ENCODE peak calls at places on chromosomes 11 and 22, in eight cellular contexts. G is GM23248; Z is H9; U is pancreas; J is esophagus squamous epithelium; S is effector memory CD4-positive, alpha-beta T cell; A is IMR-90; B is endothelial cell of umbilical vein. W is an unnamed sample. For H3K27me3, the result is how much of the 10 kb centered on the place peaks cover.

GRCh38 chr11:14065153-14065552 is 102.6 kb downstream of the SPON1 start:
- DNase-seq in S (no peak), J (no peak), Z (no peak), U (no peak), G (peak), B (no peak), A (no peak), W (no peak)

GRCh38 chr11:15412054-15412453 is 297.3 kb downstream of the INSC start:
- DNase-seq in U (no peak), S (no peak), B (no peak), G (no peak), A (no peak), J (no peak), Z (no peak), W (peak)

GRCh38 chr11:702731-703461 is 3.1 kb upstream of the EPS8L2 start:
- DNase-seq in U (peak), S (no peak), A (no peak), J (no peak), Z (no peak), B (no peak), G (peak), W (no peak)

GRCh38 chr11:121841487-121842167 is 274.4 kb downstream of the BLID start:
- DNase-seq in Z (no peak), A (peak), S (no peak), J (no peak), U (no peak), G (peak), B (peak), W (no peak)

GRCh38 chr22:31575190-31575589 is 78.9 kb downstream of the SFI1 start:
- DNase-seq in Z (no peak), S (no peak), J (no peak), G (no peak), B (no peak), A (no peak), U (no peak), W (no peak)

GRCh38 chr22:28397324-28397723 is 282.3 kb downstream of the TTC28 start:
- DNase-seq in Z (no peak), B (no peak), U (no peak), J (no peak), S (no peak), G (no peak), A (no peak), W (no peak)

GRCh38 chr11:130719516-130719915 is 196.8 kb downstream of the SNX19 start:
- DNase-seq in U (no peak), S (no peak), J (no peak), G (peak), A (peak), B (no peak), Z (no peak), W (no peak)

GRCh38 chr22:27642104-27642800 is 159.3 kb downstream of the MN1 start:
- DNase-seq in J (no peak), B (no peak), A (no peak), Z (no peak), S (no peak), G (no peak), U (no peak), W (no peak)

GRCh38 chr11:61349189-61349751 is 12.4 kb downstream of the CYB561A3 start:
- DNase-seq in A (no peak), S (no peak), B (no peak), G (no peak), Z (no peak), J (no peak), U (no peak), W (no peak)

GRCh38 chr11:102421262-102421661 is 31.3 kb downstream of the TMEM123 start:
- DNase-seq in B (no peak), Z (no peak), J (no peak), U (no peak), S (no peak), A (no peak), G (no peak), W (no peak)

GRCh38 chr11:93573184-93573583 is 30.0 kb upstream of the SMCO4 start:
- DNase-seq in S (no peak), U (no peak), A (no peak), B (no peak), Z (no peak), G (peak), J (no peak), W (no peak)

GRCh38 chr11:61921446-61921845 is 4.1 kb upstream of the RAB3IL1 start:
- DNase-seq in S (no peak), A (no peak), U (no peak), J (no peak), G (no peak), Z (no peak), B (no peak), W (no peak)

GRCh38 chr22:26065847-26066246 is 103.4 kb upstream of the SEZ6L start:
- DNase-seq in J (no peak), G (no peak), Z (no peak), U (no peak), A (no peak), S (no peak), B (no peak), W (no peak)

GRCh38 chr11:118652681-118653181 is 26.7 kb downstream of the TREH start:
- DNase-seq in A (no peak), S (no peak), U (no peak), Z (no peak), G (no peak), J (no peak), B (peak), W (no peak)

GRCh38 chr11:8382436-8383053 is 118.9 kb upstream of the LMO1 start:
- DNase-seq in S (no peak), J (no peak), Z (no peak), A (peak), G (peak), B (no peak), U (no peak), W (no peak)

GRCh38 chr11:131688056-131688693 is 317.8 kb downstream of the NTM start:
- DNase-seq in B (peak), U (peak), Z (peak), J (no peak), A (peak), S (no peak), G (peak), W (peak)

DNA sequence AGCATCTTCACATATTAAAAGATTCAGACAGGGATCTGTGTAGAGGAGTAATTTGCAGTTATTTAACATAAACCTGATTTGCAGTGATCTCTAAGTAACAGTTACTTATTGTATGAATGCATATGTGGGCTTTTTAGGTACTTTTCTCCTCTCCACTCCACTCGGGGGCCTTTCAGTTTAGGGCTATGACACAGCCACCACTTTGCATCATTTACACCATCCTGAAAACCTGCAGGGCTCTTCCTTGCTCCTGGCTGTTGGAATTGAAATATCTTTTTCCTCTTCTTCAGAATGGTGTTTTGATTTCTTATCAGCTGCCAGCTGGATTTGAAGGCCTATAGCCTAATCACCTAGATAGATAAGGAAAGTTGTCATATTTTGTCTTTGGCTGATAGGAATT is 580.8 kb downstream of the NELL1 start:
- DNase-seq in J (no peak), S (no peak), Z (no peak), U (no peak), A (no peak), B (no peak), G (no peak), W (no peak)
- H3K27me3 ChIP-seq in J (under half), S (under half), Z (under half), U (under half), A (under half), B (under half), G (under half), W (under half)

DNA sequence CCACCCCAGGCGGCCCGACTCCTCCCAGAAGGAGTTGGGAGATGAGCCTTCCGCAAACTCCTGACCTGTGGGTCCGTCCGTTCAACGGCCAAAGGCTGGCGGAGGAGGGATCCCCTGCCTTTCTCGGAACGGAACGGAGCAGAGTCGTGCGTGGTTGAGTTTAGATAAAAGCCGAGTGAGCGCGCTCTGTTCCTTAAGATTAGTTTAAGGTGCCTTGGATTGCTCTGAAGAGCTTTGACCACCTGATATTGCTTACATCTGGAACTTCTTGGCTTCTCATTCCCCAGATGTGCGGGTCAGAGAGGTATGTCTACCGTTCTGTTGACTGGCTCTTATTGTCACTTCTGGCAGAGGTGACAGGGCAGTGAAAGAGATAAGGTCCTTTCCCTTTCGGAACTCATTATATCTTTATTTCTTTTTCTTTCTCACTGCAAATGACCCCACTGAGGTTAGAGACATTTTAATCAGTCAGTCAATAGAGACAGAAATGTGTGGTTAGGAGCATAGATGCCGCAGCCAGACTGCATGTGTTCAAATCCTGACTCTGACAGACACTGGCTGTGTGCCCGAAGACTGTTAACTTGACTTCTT is at the start of gene TRIM6:
- DNase-seq in Z (peak), B (peak), G (peak), J (no peak), U (peak), S (no peak), A (peak), W (peak)
- H3K27me3 ChIP-seq in Z (under half), B (under half), G (under half), J (under half), U (under half), S (under half), A (under half), W (under half)

GRCh38 chr11:111045874-111046273 is 199.7 kb upstream of the POU2AF2 start:
- DNase-seq in Z (no peak), G (peak), A (no peak), J (no peak), U (no peak), B (no peak), S (no peak), W (no peak)
- H3K27me3 ChIP-seq in Z (under half), G (under half), A (under half), J (under half), U (under half), B (under half), S (under half), W (under half)

GRCh38 chr22:45579806-45580702 is 77.4 kb downstream of the FBLN1 start:
- DNase-seq in J (no peak), G (no peak), S (no peak), U (no peak), B (no peak), A (no peak), Z (no peak), W (no peak)
- H3K27me3 ChIP-seq in J (under half), G (under half), S (under half), U (under half), B (under half), A (under half), Z (under half), W (under half)

DNA sequence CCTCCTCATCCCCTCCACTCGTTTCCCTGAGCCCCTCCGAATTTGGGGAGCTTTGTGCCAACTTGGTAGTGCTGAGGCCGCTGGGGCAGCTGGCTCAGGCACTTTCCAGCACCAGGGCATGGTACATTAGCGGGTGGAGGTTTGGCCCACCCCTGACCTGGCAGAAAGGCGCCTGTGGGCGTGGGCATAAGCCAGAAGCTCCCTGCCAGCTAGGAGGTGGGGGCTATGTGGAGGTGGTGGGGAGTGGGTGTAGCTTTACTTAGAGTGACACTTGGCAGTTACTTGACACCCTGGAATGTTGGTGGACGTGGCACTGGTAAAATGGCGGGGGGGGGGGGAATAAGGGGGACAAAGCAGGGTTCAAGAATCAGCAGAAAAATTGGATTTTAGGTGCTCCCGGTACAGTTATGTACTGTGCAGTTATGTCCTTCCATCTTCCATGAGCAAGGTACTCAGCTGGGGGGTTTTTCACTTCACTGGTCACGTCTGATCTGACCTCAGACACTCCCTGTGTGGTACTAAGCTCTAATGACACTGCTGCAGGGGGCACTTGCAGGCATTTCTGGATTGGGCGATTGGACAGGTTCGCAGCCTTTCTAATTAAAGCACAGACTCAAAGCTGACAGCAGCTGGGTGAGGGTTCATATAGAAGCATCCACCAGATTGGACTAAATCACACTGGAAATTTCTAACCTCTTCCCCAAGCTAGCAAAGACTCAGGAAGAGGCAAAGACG is 10.4 kb upstream of the IGF2 start:
- DNase-seq in S (no peak), A (no peak), J (no peak), Z (no peak), G (no peak), U (peak), B (no peak), W (no peak)
- H3K27me3 ChIP-seq in S (under half), A (half or more), J (under half), Z (under half), G (half or more), U (under half), B (under half), W (under half)